ENCODE peak calls at places on chromosomes 5 and 9, in nine cellular contexts. P, N, L, T, W, M, B, H and X are unnamed samples. For H3K36me3 and H3K4me1, the result is how much of the 10 kb centered on the place peaks cover.

GRCh38 chr9:113317777-113318176 is 14.6 kb upstream of the RNF183 start:
- DNase-seq in P (no peak), T (no peak), W (no peak), N (no peak), H (no peak), B (no peak), L (peak), M (no peak), X (no peak)

GRCh38 chr5:11234501-11234911 is 473.5 kb upstream of the DAP start:
- DNase-seq in L (no peak), W (peak), N (peak), P (no peak), H (no peak), T (no peak), B (no peak), M (peak), X (no peak)

GRCh38 chr5:96823900-96824351 is 16.2 kb upstream of the ERAP1 start:
- DNase-seq in H (no peak), M (no peak), W (no peak), L (peak), B (no peak), P (no peak), T (no peak), N (no peak), X (no peak)

GRCh38 chr5:149740341-149740740 is 10.2 kb downstream of the PPARGC1B start:
- DNase-seq in H (no peak), N (no peak), P (no peak), M (no peak), W (no peak), B (no peak), L (no peak), T (no peak), X (no peak)

GRCh38 chr5:126526493-126526892 is 68.5 kb downstream of the ALDH7A1 start:
- DNase-seq in W (no peak), P (no peak), M (no peak), N (no peak), T (no peak), L (no peak), H (no peak), B (no peak), X (no peak)

GRCh38 chr9:70475211-70475610 is 60.8 kb upstream of the KLF9 start:
- DNase-seq in W (no peak), M (no peak), P (peak), N (no peak), B (no peak), H (no peak), L (no peak), T (no peak), X (no peak)

GRCh38 chr5:112551437-112552018 is 132.5 kb upstream of the EPB41L4A start:
- DNase-seq in B (no peak), P (peak), W (no peak), T (no peak), M (peak), L (peak), N (no peak), H (peak), X (no peak)

GRCh38 chr5:159933531-159934485 is 17.5 kb downstream of the ADRA1B start:
- DNase-seq in W (no peak), P (peak), B (no peak), L (no peak), M (no peak), T (no peak), H (no peak), N (no peak), X (no peak)

GRCh38 chr5:55577353-55578060 is 42.7 kb upstream of the PLPP1 start:
- DNase-seq in W (peak), B (no peak), H (peak), N (peak), T (peak), M (no peak), L (no peak), P (peak), X (peak)

GRCh38 chr9:132748450-132748849 is 78.2 kb downstream of the GTF3C4 start:
- DNase-seq in P (no peak), H (no peak), N (no peak), L (no peak), T (peak), B (no peak), W (no peak), M (no peak), X (no peak)

GRCh38 chr5:1359031-1359645 is 14.2 kb upstream of the CLPTM1L start:
- DNase-seq in H (no peak), W (no peak), T (no peak), M (no peak), N (no peak), L (no peak), B (no peak), P (no peak), X (no peak)

GRCh38 chr5:176817864-176818377 is 7.6 kb downstream of the UNC5A start:
- DNase-seq in H (no peak), M (peak), T (no peak), L (no peak), N (no peak), W (no peak), B (no peak), P (no peak), X (no peak)
- H3K4me3 ChIP-seq in H (no peak), M (peak), T (peak), L (peak), N (peak), W (peak), B (peak), P (no peak), X (peak)

GRCh38 chr5:136432705-136433104 is 67.4 kb upstream of the TRPC7 start:
- DNase-seq in L (no peak), H (no peak), W (no peak), P (no peak), N (no peak), B (no peak), M (no peak), T (no peak), X (no peak)
- H3K36me3 ChIP-seq in L (under half), H (under half), W (under half), P (under half), N (under half), B (under half), M (under half), T (under half), X (under half)

GRCh38 chr5:119682372-119682771 is 53.0 kb downstream of the FAM170A start:
- DNase-seq in B (no peak), H (no peak), M (no peak), T (no peak), P (no peak), N (no peak), W (no peak), L (no peak), X (no peak)
- H3K4me1 ChIP-seq in B (under half), H (under half), M (under half), T (under half), P (under half), N (under half), W (under half), L (under half), X (under half)

DNA sequence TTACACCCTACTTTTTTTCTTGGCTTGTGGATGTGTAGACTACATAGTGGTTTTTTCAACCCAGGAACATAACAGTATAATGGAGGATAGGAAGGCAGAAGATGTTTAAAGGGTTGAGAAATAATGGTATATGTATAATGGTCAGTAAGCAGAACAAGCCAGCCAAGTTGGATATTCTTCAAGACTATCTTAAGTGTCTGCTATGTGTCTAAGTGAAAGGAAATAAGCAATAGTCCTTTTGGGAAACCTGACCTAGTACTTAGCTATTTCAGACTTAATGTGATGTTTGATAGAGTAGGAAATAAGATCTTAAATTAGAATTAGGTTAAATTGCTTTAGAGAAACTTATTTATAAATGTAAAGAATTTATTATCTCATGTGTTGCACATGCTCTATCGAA is 85.7 kb downstream of the PTPDC1 start:
- DNase-seq in H (no peak), M (no peak), B (no peak), L (no peak), P (no peak), W (no peak), N (no peak), T (no peak), X (no peak)
- H3K4me3 ChIP-seq in H (no peak), M (no peak), B (no peak), L (no peak), P (no peak), W (peak), N (peak), T (no peak), X (peak)

GRCh38 chr5:22835630-22836029 is 17.5 kb downstream of the CDH12 start:
- DNase-seq in W (no peak), L (no peak), B (no peak), P (no peak), H (no peak), T (no peak), M (no peak), N (no peak), X (no peak)
- H3K36me3 ChIP-seq in W (under half), L (under half), B (under half), P (under half), H (under half), T (under half), M (under half), N (under half), X (under half)

DNA sequence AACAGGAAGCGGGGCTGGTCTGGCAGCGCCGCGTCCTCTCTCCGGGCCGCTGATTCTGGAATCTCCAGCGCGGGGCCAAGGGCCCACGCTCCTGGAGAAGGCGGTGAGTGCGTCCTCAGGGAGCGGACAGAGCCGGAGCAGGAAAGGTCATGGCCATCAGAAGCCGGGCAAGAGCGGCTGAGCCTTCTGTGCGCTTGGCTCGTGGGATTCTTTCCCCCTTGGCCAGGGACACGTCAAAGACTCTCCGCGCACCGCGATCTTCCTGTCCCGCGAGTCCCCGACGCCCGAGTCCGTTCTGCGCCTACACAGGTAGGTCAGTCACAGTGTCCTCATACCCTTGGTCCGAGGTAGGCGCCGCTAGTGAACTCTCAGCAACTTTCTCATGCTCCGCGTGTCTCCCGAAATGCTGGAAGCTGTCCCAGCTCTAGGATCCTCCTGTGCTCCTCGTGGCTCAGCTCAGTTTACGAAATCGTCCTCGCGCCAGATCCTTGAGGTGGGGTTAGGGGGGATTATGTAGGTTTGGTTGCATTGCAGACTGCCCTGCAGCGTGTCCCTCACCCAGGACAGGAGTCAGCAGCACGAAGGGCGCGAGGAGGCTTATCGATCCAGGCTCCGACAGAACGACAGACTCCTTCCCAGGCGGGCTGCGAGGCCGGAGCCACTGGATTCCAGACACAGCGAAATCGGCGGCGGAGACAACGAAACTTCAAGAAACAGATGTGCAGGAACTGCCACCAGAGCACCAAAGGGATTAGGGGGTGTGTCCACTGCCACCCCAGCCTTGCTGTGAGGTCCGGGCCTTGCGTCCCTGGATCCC is 8.7 kb downstream of the LHX6 start:
- DNase-seq in N (no peak), B (no peak), W (no peak), M (peak), T (no peak), P (no peak), H (no peak), L (no peak), X (no peak)
- H3K4me1 ChIP-seq in N (under half), B (under half), W (under half), M (under half), T (under half), P (under half), H (under half), L (under half), X (under half)

GRCh38 chr9:108664309-108665255 is 191.2 kb downstream of the ACTL7B start:
- DNase-seq in W (no peak), L (no peak), H (peak), B (no peak), T (no peak), M (no peak), N (no peak), P (no peak), X (no peak)

GRCh38 chr9:108671794-108672193 is 184.0 kb downstream of the ACTL7B start:
- DNase-seq in T (no peak), H (no peak), B (no peak), L (no peak), P (no peak), N (no peak), M (no peak), W (no peak), X (no peak)

GRCh38 chr9:108665856-108666784 is 189.7 kb downstream of the ACTL7B start:
- DNase-seq in P (no peak), B (no peak), L (peak), N (no peak), T (no peak), W (no peak), M (no peak), H (no peak), X (no peak)

GRCh38 chr9:108671156-108671555 is 184.6 kb downstream of the ACTL7B start:
- DNase-seq in W (no peak), H (no peak), L (peak), M (no peak), P (no peak), T (no peak), N (no peak), B (no peak), X (no peak)

GRCh38 chr9:108668191-108668940 is 187.4 kb downstream of the ACTL7B start:
- DNase-seq in H (no peak), P (no peak), L (no peak), T (no peak), B (no peak), N (no peak), M (no peak), W (no peak), X (no peak)
- H3K4me3 ChIP-seq in H (no peak), P (no peak), L (no peak), T (no peak), B (no peak), N (no peak), M (no peak), W (no peak), X (no peak)

DNA sequence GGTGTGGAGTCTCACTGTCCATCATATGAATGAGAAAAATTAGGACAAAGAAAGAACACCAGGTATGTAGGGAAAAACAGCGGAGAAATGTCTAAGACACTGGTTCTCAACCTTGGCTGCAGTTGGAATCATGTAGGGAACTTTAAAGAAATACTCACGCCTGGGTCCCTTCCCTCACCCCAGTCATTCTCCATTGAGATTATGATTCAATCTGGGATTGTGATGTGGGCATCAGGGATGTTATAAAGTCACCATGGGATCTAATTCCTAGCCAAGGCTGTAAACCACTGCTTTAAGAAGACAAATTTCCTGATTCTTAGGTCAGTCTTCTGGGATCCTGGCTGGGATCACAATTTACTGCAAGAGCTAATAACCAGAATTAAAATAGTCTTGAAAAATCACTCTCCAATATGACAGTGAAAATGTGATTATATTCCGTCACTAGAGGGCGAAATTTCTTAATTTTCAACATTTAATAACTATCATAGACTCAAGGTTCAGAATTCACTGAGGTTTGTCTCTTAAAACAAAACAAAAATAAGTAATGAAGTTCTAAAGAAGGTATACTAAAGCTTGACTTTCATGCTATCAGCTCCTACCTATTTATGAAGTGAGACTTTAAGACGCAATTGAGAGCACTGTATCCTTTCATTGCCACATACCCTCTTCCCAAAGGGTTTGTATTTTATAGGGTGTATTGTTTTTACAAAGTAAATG is 60.5 kb downstream of the GLDC start:
- DNase-seq in H (no peak), P (no peak), W (no peak), L (peak), B (no peak), N (no peak), M (peak), T (no peak), X (no peak)
- H3K36me3 ChIP-seq in H (under half), P (under half), W (under half), L (under half), B (under half), N (under half), M (under half), T (under half), X (under half)